ENCODE peak calls at places on chromosomes 4 and X, in four cellular contexts. F is aorta, D is HFFc6, U is PC-9. C is an unnamed sample.
A peak's percentile ranks its signal among the peaks of the same experiment; 100 is the strongest.

GRCh38 chrX:3345281-3346081 is 971 bp downstream of the MXRA5 start:
- DNase-seq in F (peak; percentile 83), U (no peak), D (no peak), C (no peak)

GRCh38 chr4:87505862-87506261 is 23.3 kb downstream of the SPARCL1 start:
- DNase-seq in D (no peak), F (no peak), U (no peak), C (no peak)

GRCh38 chrX:82087699-82088098 is 885.8 kb downstream of the SH3BGRL start:
- DNase-seq in D (no peak), F (no peak), U (no peak), C (no peak)

GRCh38 chr4:170979736-170980135 is 833.5 kb upstream of the GALNTL6 start:
- DNase-seq in D (no peak), F (no peak), U (no peak), C (no peak)

GRCh38 chr4:161256172-161256571 is 907.6 kb downstream of the FSTL5 start:
- DNase-seq in D (no peak), F (no peak), U (no peak), C (no peak)

GRCh38 chr4:134027931-134028330 is 173.7 kb downstream of the PABPC4L start:
- DNase-seq in D (peak; percentile 89), U (no peak), F (no peak), C (no peak)

GRCh38 chr4:169024762-169025161 is 14.7 kb upstream of the CBR4 start:
- DNase-seq in D (peak; percentile 30), F (no peak), U (peak; percentile 41), C (no peak)

GRCh38 chrX:153672531-153673397 is 849 bp downstream of the PNCK start:
- DNase-seq in U (no peak), F (peak; percentile 64), D (no peak), C (no peak)

GRCh38 chr4:186486172-186486571 is 69.2 kb downstream of the MTNR1A start:
- DNase-seq in U (no peak), D (no peak), F (no peak), C (no peak)

GRCh38 chr4:102263024-102263787 is 82.1 kb downstream of the SLC39A8 start:
- DNase-seq in U (peak; percentile 70), F (no peak), D (peak; percentile 51), C (no peak)

GRCh38 chr4:89906316-89906715 is 11.7 kb downstream of the MMRN1 start:
- DNase-seq in F (no peak), U (no peak), D (no peak), C (no peak)

GRCh38 chr4:48780867-48781219 is 764 bp upstream of the FRYL start:
- DNase-seq in U (peak; percentile 44), F (no peak), D (peak; percentile 52), C (peak; percentile 46)

GRCh38 chrX:129959493-129959832 is 23.0 kb upstream of the BCORL1 start:
- DNase-seq in F (no peak), U (no peak), D (no peak), C (no peak)

GRCh38 chr4:185346975-185347601 is 48.6 kb downstream of the LRP2BP start:
- DNase-seq in F (no peak), U (no peak), D (no peak), C (no peak)

GRCh38 chrX:138411048-138411447 is 300.5 kb downstream of the FGF13 start:
- DNase-seq in D (no peak), U (no peak), F (no peak), C (no peak)

GRCh38 chrX:38426785-38427184 is 74.4 kb downstream of the OTC start:
- DNase-seq in U (no peak), D (no peak), F (no peak), C (no peak)

GRCh38 chrX:69229436-69229835 is 64.2 kb upstream of the PJA1 start:
- DNase-seq in U (no peak), F (no peak), D (peak; percentile 82), C (no peak)

C was measured in T1000.